ENCODE peak calls at places on chromosomes 13 and 19, in four cellular contexts. One of them, this sample, is unnamed.

GRCh38 chr13:37386276-37386675 is 212.3 kb downstream of the POSTN start:
- DNase-seq in activated CD8-positive, alpha-beta memory T cell treated with anti-CD3 and anti-CD28 coated beads for 1 hour: no peak
- DNase-seq in renal cortical epithelial cell: no peak
- DNase-seq in GOT3: no peak
- DNase-seq in this sample: no peak

GRCh38 chr13:21243045-21243842 is 66.8 kb downstream of the MRPL57 start:
- DNase-seq in activated CD8-positive, alpha-beta memory T cell treated with anti-CD3 and anti-CD28 coated beads for 1 hour: no peak
- DNase-seq in renal cortical epithelial cell: no peak
- DNase-seq in GOT3: no peak
- DNase-seq in this sample: no peak

GRCh38 chr19:32814624-32815023 is 54.9 kb downstream of the SLC7A9 start:
- DNase-seq in activated CD8-positive, alpha-beta memory T cell treated with anti-CD3 and anti-CD28 coated beads for 1 hour: no peak
- DNase-seq in renal cortical epithelial cell: no peak
- DNase-seq in GOT3: no peak
- DNase-seq in this sample: no peak

GRCh38 chr19:35545001-35545854 is at the start of gene TMEM147:
- DNase-seq in activated CD8-positive, alpha-beta memory T cell treated with anti-CD3 and anti-CD28 coated beads for 1 hour: peak
- DNase-seq in renal cortical epithelial cell: peak
- DNase-seq in GOT3: peak
- DNase-seq in this sample: no peak

GRCh38 chr19:41223431-41224234 is 4.6 kb downstream of the AXL start:
- DNase-seq in activated CD8-positive, alpha-beta memory T cell treated with anti-CD3 and anti-CD28 coated beads for 1 hour: no peak
- DNase-seq in renal cortical epithelial cell: peak
- DNase-seq in GOT3: no peak
- DNase-seq in this sample: no peak

GRCh38 chr19:28618504-28618903 is 594.4 kb downstream of the UQCRFS1 start:
- DNase-seq in activated CD8-positive, alpha-beta memory T cell treated with anti-CD3 and anti-CD28 coated beads for 1 hour: no peak
- DNase-seq in renal cortical epithelial cell: no peak
- DNase-seq in GOT3: no peak
- DNase-seq in this sample: no peak

GRCh38 chr19:43372462-43372861 is 19.0 kb downstream of the CD177 start:
- DNase-seq in activated CD8-positive, alpha-beta memory T cell treated with anti-CD3 and anti-CD28 coated beads for 1 hour: no peak
- DNase-seq in renal cortical epithelial cell: no peak
- DNase-seq in GOT3: no peak
- DNase-seq in this sample: no peak

GRCh38 chr19:44741258-44741731 is 7.2 kb upstream of the BCL3 start:
- DNase-seq in activated CD8-positive, alpha-beta memory T cell treated with anti-CD3 and anti-CD28 coated beads for 1 hour: no peak
- DNase-seq in renal cortical epithelial cell: no peak
- DNase-seq in GOT3: no peak
- DNase-seq in this sample: no peak

GRCh38 chr19:45780448-45781281 is 1.6 kb downstream of the DMPK start:
- DNase-seq in activated CD8-positive, alpha-beta memory T cell treated with anti-CD3 and anti-CD28 coated beads for 1 hour: no peak
- DNase-seq in renal cortical epithelial cell: no peak
- DNase-seq in GOT3: no peak
- DNase-seq in this sample: no peak

GRCh38 chr19:39588066-39588465 is 14.3 kb upstream of the LGALS13 start:
- DNase-seq in activated CD8-positive, alpha-beta memory T cell treated with anti-CD3 and anti-CD28 coated beads for 1 hour: no peak
- DNase-seq in renal cortical epithelial cell: no peak
- DNase-seq in GOT3: no peak
- DNase-seq in this sample: no peak

GRCh38 chr19:51326216-51327065 is 15.0 kb downstream of the IGLON5 start:
- DNase-seq in activated CD8-positive, alpha-beta memory T cell treated with anti-CD3 and anti-CD28 coated beads for 1 hour: no peak
- DNase-seq in renal cortical epithelial cell: no peak
- DNase-seq in GOT3: no peak
- DNase-seq in this sample: no peak

GRCh38 chr13:113838711-113839201 is 25.1 kb downstream of the GAS6 start:
- DNase-seq in activated CD8-positive, alpha-beta memory T cell treated with anti-CD3 and anti-CD28 coated beads for 1 hour: no peak
- DNase-seq in renal cortical epithelial cell: no peak
- DNase-seq in GOT3: no peak
- DNase-seq in this sample: no peak

GRCh38 chr19:17469092-17469370 is 1.3 kb upstream of the SLC27A1 start:
- DNase-seq in activated CD8-positive, alpha-beta memory T cell treated with anti-CD3 and anti-CD28 coated beads for 1 hour: no peak
- DNase-seq in renal cortical epithelial cell: peak
- DNase-seq in GOT3: no peak
- DNase-seq in this sample: no peak

GRCh38 chr19:30799854-30800755 is 427.9 kb downstream of the ZNF536 start:
- DNase-seq in activated CD8-positive, alpha-beta memory T cell treated with anti-CD3 and anti-CD28 coated beads for 1 hour: no peak
- DNase-seq in renal cortical epithelial cell: no peak
- DNase-seq in GOT3: no peak
- DNase-seq in this sample: no peak

GRCh38 chr13:79432992-79433391 is 26.9 kb upstream of the RBM26 start:
- DNase-seq in activated CD8-positive, alpha-beta memory T cell treated with anti-CD3 and anti-CD28 coated beads for 1 hour: no peak
- DNase-seq in renal cortical epithelial cell: no peak
- DNase-seq in GOT3: no peak
- DNase-seq in this sample: no peak

GRCh38 chr19:21940684-21941083 is 70.1 kb downstream of the ZNF208 start:
- DNase-seq in activated CD8-positive, alpha-beta memory T cell treated with anti-CD3 and anti-CD28 coated beads for 1 hour: no peak
- DNase-seq in renal cortical epithelial cell: no peak
- DNase-seq in GOT3: no peak
- DNase-seq in this sample: no peak

GRCh38 chr19:33358408-33358807 is 15.1 kb upstream of the CEBPG start:
- DNase-seq in activated CD8-positive, alpha-beta memory T cell treated with anti-CD3 and anti-CD28 coated beads for 1 hour: no peak
- DNase-seq in renal cortical epithelial cell: no peak
- DNase-seq in GOT3: no peak
- DNase-seq in this sample: no peak

GRCh38 chr13:114318624-114319023 is 4.3 kb downstream of the CHAMP1 start:
- DNase-seq in activated CD8-positive, alpha-beta memory T cell treated with anti-CD3 and anti-CD28 coated beads for 1 hour: no peak
- DNase-seq in renal cortical epithelial cell: no peak
- DNase-seq in GOT3: no peak
- DNase-seq in this sample: no peak

GRCh38 chr19:36378625-36379509 is at the start of gene ZFP14:
- DNase-seq in activated CD8-positive, alpha-beta memory T cell treated with anti-CD3 and anti-CD28 coated beads for 1 hour: peak
- DNase-seq in renal cortical epithelial cell: peak
- DNase-seq in GOT3: peak
- DNase-seq in this sample: peak

GRCh38 chr13:36712785-36713184 is 39.0 kb downstream of the SERTM1 start:
- DNase-seq in activated CD8-positive, alpha-beta memory T cell treated with anti-CD3 and anti-CD28 coated beads for 1 hour: no peak
- DNase-seq in renal cortical epithelial cell: peak
- DNase-seq in GOT3: no peak
- DNase-seq in this sample: no peak

GRCh38 chr13:98896868-98897144 is 81.1 kb downstream of the DOCK9 start:
- DNase-seq in activated CD8-positive, alpha-beta memory T cell treated with anti-CD3 and anti-CD28 coated beads for 1 hour: no peak
- DNase-seq in renal cortical epithelial cell: no peak
- DNase-seq in GOT3: no peak
- DNase-seq in this sample: no peak

GRCh38 chr13:26965976-26966375 is 205.4 kb upstream of the GPR12 start:
- DNase-seq in activated CD8-positive, alpha-beta memory T cell treated with anti-CD3 and anti-CD28 coated beads for 1 hour: no peak
- DNase-seq in renal cortical epithelial cell: no peak
- DNase-seq in GOT3: no peak
- DNase-seq in this sample: no peak

GRCh38 chr19:49059056-49059455 is 1.5 kb upstream of the CGB7 start:
- DNase-seq in activated CD8-positive, alpha-beta memory T cell treated with anti-CD3 and anti-CD28 coated beads for 1 hour: no peak
- DNase-seq in renal cortical epithelial cell: no peak
- DNase-seq in GOT3: no peak
- DNase-seq in this sample: no peak

GRCh38 chr19:56718231-56718630 is 46.7 kb upstream of the ZNF835 start:
- DNase-seq in activated CD8-positive, alpha-beta memory T cell treated with anti-CD3 and anti-CD28 coated beads for 1 hour: no peak
- DNase-seq in renal cortical epithelial cell: no peak
- DNase-seq in GOT3: no peak
- DNase-seq in this sample: no peak

GRCh38 chr19:43779820-43780219 is 953 bp downstream of the KCNN4 start:
- DNase-seq in activated CD8-positive, alpha-beta memory T cell treated with anti-CD3 and anti-CD28 coated beads for 1 hour: no peak
- DNase-seq in renal cortical epithelial cell: no peak
- DNase-seq in GOT3: no peak
- DNase-seq in this sample: no peak

GRCh38 chr13:110629735-110630134 is 14.4 kb downstream of the NAXD start:
- DNase-seq in activated CD8-positive, alpha-beta memory T cell treated with anti-CD3 and anti-CD28 coated beads for 1 hour: no peak
- DNase-seq in renal cortical epithelial cell: no peak
- DNase-seq in GOT3: no peak
- DNase-seq in this sample: no peak

GRCh38 chr13:51045450-51045849 is 65.6 kb downstream of the C13orf42 start:
- DNase-seq in activated CD8-positive, alpha-beta memory T cell treated with anti-CD3 and anti-CD28 coated beads for 1 hour: no peak
- DNase-seq in renal cortical epithelial cell: no peak
- DNase-seq in GOT3: no peak
- DNase-seq in this sample: no peak

GRCh38 chr19:19653597-19654147 is 9.8 kb downstream of the ATP13A1 start:
- DNase-seq in activated CD8-positive, alpha-beta memory T cell treated with anti-CD3 and anti-CD28 coated beads for 1 hour: no peak
- DNase-seq in renal cortical epithelial cell: no peak
- DNase-seq in GOT3: no peak
- DNase-seq in this sample: no peak

GRCh38 chr19:32566246-32566830 is 14.7 kb upstream of the PDCD5 start:
- DNase-seq in activated CD8-positive, alpha-beta memory T cell treated with anti-CD3 and anti-CD28 coated beads for 1 hour: no peak
- DNase-seq in renal cortical epithelial cell: no peak
- DNase-seq in GOT3: no peak
- DNase-seq in this sample: no peak

GRCh38 chr19:16645140-16645539 is 14.8 kb downstream of the SMIM7 start:
- DNase-seq in activated CD8-positive, alpha-beta memory T cell treated with anti-CD3 and anti-CD28 coated beads for 1 hour: no peak
- DNase-seq in renal cortical epithelial cell: no peak
- DNase-seq in GOT3: no peak
- DNase-seq in this sample: no peak

GRCh38 chr13:98947925-98948324 is 29.9 kb downstream of the DOCK9 start:
- DNase-seq in activated CD8-positive, alpha-beta memory T cell treated with anti-CD3 and anti-CD28 coated beads for 1 hour: no peak
- DNase-seq in renal cortical epithelial cell: no peak
- DNase-seq in GOT3: no peak
- DNase-seq in this sample: no peak

GRCh38 chr19:3586124-3586626 is 897 bp downstream of the GIPC3 start:
- DNase-seq in activated CD8-positive, alpha-beta memory T cell treated with anti-CD3 and anti-CD28 coated beads for 1 hour: no peak
- DNase-seq in renal cortical epithelial cell: no peak
- DNase-seq in GOT3: no peak
- DNase-seq in this sample: no peak

GRCh38 chr13:112619730-112620639 is 32.0 kb upstream of the TUBGCP3 start:
- DNase-seq in activated CD8-positive, alpha-beta memory T cell treated with anti-CD3 and anti-CD28 coated beads for 1 hour: no peak
- DNase-seq in renal cortical epithelial cell: peak
- DNase-seq in GOT3: no peak
- DNase-seq in this sample: no peak

GRCh38 chr13:42066542-42066941 is 18.1 kb downstream of the DGKH start:
- DNase-seq in activated CD8-positive, alpha-beta memory T cell treated with anti-CD3 and anti-CD28 coated beads for 1 hour: no peak
- DNase-seq in renal cortical epithelial cell: no peak
- DNase-seq in GOT3: no peak
- DNase-seq in this sample: no peak

GRCh38 chr13:109569938-109570711 is 216.3 kb downstream of the IRS2 start:
- DNase-seq in activated CD8-positive, alpha-beta memory T cell treated with anti-CD3 and anti-CD28 coated beads for 1 hour: no peak
- DNase-seq in renal cortical epithelial cell: no peak
- DNase-seq in GOT3: no peak
- DNase-seq in this sample: no peak

GRCh38 chr13:49627831-49628652 is at the start of gene ARL11:
- DNase-seq in activated CD8-positive, alpha-beta memory T cell treated with anti-CD3 and anti-CD28 coated beads for 1 hour: no peak
- DNase-seq in renal cortical epithelial cell: no peak
- DNase-seq in GOT3: no peak
- DNase-seq in this sample: peak

GRCh38 chr13:91369432-91369831 is 21.9 kb downstream of the MIR17HG start:
- DNase-seq in activated CD8-positive, alpha-beta memory T cell treated with anti-CD3 and anti-CD28 coated beads for 1 hour: no peak
- DNase-seq in renal cortical epithelial cell: peak
- DNase-seq in GOT3: no peak
- DNase-seq in this sample: no peak

This sample was measured in SIG-M5.